ENCODE peak calls at places on chromosomes 13 and 19, in five cellular contexts. One of them, this sample, is unnamed. For H3K4me1, the result is how much of the 10 kb centered on the place peaks cover.

GRCh38 chr13:73687087-73687486 is 447.1 kb downstream of the KLF12 start:
- DNase-seq in HCT116: no peak
- DNase-seq in SK-N-SH: no peak
- DNase-seq in HepG2: no peak
- DNase-seq in stomach: no peak
- DNase-seq in this sample: no peak

GRCh38 chr19:28990522-28990921 is 222.4 kb downstream of the UQCRFS1 start:
- DNase-seq in HCT116: no peak
- DNase-seq in SK-N-SH: no peak
- DNase-seq in HepG2: no peak
- DNase-seq in stomach: no peak
- DNase-seq in this sample: no peak

GRCh38 chr19:6238643-6239281 is 41.0 kb downstream of the MLLT1 start:
- DNase-seq in HCT116: no peak
- DNase-seq in SK-N-SH: no peak
- DNase-seq in HepG2: no peak
- DNase-seq in stomach: peak
- DNase-seq in this sample: no peak

GRCh38 chr13:73945871-73946270 is 188.3 kb downstream of the KLF12 start:
- DNase-seq in HCT116: no peak
- DNase-seq in SK-N-SH: peak
- DNase-seq in HepG2: no peak
- DNase-seq in stomach: no peak
- DNase-seq in this sample: no peak

GRCh38 chr19:31301306-31301980 is 47.8 kb downstream of the TSHZ3 start:
- DNase-seq in HCT116: no peak
- DNase-seq in SK-N-SH: no peak
- DNase-seq in HepG2: no peak
- DNase-seq in stomach: no peak
- DNase-seq in this sample: no peak

GRCh38 chr19:3710265-3710812 is 2.2 kb downstream of the TJP3 start:
- DNase-seq in HCT116: peak
- DNase-seq in SK-N-SH: peak
- DNase-seq in HepG2: peak
- DNase-seq in stomach: peak
- DNase-seq in this sample: no peak

GRCh38 chr13:45055198-45055901 is 65.0 kb upstream of the GTF2F2 start:
- DNase-seq in HCT116: peak
- DNase-seq in SK-N-SH: no peak
- DNase-seq in HepG2: no peak
- DNase-seq in stomach: no peak
- DNase-seq in this sample: peak

GRCh38 chr13:36251528-36251927 is 37.2 kb upstream of the SOHLH2 start:
- DNase-seq in HCT116: no peak
- DNase-seq in SK-N-SH: no peak
- DNase-seq in HepG2: no peak
- DNase-seq in stomach: no peak
- DNase-seq in this sample: no peak

GRCh38 chr13:51721485-51721884 is 82.5 kb downstream of the DHRS12 start:
- DNase-seq in HCT116: no peak
- DNase-seq in SK-N-SH: no peak
- DNase-seq in HepG2: no peak
- DNase-seq in stomach: no peak
- DNase-seq in this sample: no peak

GRCh38 chr19:40598918-40599307 is 2.3 kb upstream of the LTBP4 start:
- DNase-seq in HCT116: no peak
- DNase-seq in SK-N-SH: no peak
- DNase-seq in HepG2: no peak
- DNase-seq in stomach: no peak
- DNase-seq in this sample: no peak

GRCh38 chr19:15184776-15185175 is 16.0 kb downstream of the NOTCH3 start:
- DNase-seq in HCT116: no peak
- DNase-seq in SK-N-SH: no peak
- DNase-seq in HepG2: no peak
- DNase-seq in stomach: no peak
- DNase-seq in this sample: no peak

GRCh38 chr13:89812856-89813255 is 1534.6 kb upstream of the MIR17HG start:
- DNase-seq in HCT116: no peak
- DNase-seq in SK-N-SH: no peak
- DNase-seq in HepG2: no peak
- DNase-seq in stomach: no peak
- DNase-seq in this sample: no peak

GRCh38 chr13:43422061-43422460 is 364.7 kb downstream of the ENOX1 start:
- DNase-seq in HCT116: no peak
- DNase-seq in SK-N-SH: no peak
- DNase-seq in HepG2: no peak
- DNase-seq in stomach: no peak
- DNase-seq in this sample: no peak

GRCh38 chr19:45972944-45973525 is 630 bp downstream of the NOVA2 start:
- DNase-seq in HCT116: no peak
- DNase-seq in SK-N-SH: no peak
- DNase-seq in HepG2: no peak
- DNase-seq in stomach: no peak
- DNase-seq in this sample: no peak

GRCh38 chr13:88925954-88926353 is 1254.8 kb downstream of the SLITRK5 start:
- DNase-seq in HCT116: no peak
- DNase-seq in SK-N-SH: no peak
- DNase-seq in HepG2: no peak
- DNase-seq in stomach: no peak
- DNase-seq in this sample: no peak

GRCh38 chr13:39604736-39605135 is 1.7 kb upstream of the LHFPL6 start:
- DNase-seq in HCT116: no peak
- DNase-seq in SK-N-SH: no peak
- DNase-seq in HepG2: no peak
- DNase-seq in stomach: no peak
- DNase-seq in this sample: no peak

GRCh38 chr19:53813996-53814395 is 10.1 kb downstream of the NLRP12 start:
- DNase-seq in HCT116: no peak
- DNase-seq in SK-N-SH: no peak
- DNase-seq in HepG2: no peak
- DNase-seq in stomach: no peak
- DNase-seq in this sample: no peak

GRCh38 chr19:47813304-47813994 is 8.3 kb upstream of the CRX start:
- DNase-seq in HCT116: peak
- DNase-seq in SK-N-SH: peak
- DNase-seq in HepG2: peak
- DNase-seq in stomach: peak
- DNase-seq in this sample: no peak

GRCh38 chr13:31115616-31116015 is 46.1 kb downstream of the HSPH1 start:
- DNase-seq in HCT116: no peak
- DNase-seq in SK-N-SH: no peak
- DNase-seq in HepG2: no peak
- DNase-seq in stomach: no peak
- DNase-seq in this sample: no peak

GRCh38 chr13:31901985-31902384 is 129.6 kb upstream of the FRY start:
- DNase-seq in HCT116: no peak
- DNase-seq in SK-N-SH: no peak
- DNase-seq in HepG2: no peak
- DNase-seq in stomach: no peak
- DNase-seq in this sample: no peak

GRCh38 chr13:95317037-95317989 is 16.1 kb upstream of the ABCC4 start:
- DNase-seq in HCT116: no peak
- DNase-seq in SK-N-SH: no peak
- DNase-seq in HepG2: no peak
- DNase-seq in stomach: no peak
- DNase-seq in this sample: no peak

DNA sequence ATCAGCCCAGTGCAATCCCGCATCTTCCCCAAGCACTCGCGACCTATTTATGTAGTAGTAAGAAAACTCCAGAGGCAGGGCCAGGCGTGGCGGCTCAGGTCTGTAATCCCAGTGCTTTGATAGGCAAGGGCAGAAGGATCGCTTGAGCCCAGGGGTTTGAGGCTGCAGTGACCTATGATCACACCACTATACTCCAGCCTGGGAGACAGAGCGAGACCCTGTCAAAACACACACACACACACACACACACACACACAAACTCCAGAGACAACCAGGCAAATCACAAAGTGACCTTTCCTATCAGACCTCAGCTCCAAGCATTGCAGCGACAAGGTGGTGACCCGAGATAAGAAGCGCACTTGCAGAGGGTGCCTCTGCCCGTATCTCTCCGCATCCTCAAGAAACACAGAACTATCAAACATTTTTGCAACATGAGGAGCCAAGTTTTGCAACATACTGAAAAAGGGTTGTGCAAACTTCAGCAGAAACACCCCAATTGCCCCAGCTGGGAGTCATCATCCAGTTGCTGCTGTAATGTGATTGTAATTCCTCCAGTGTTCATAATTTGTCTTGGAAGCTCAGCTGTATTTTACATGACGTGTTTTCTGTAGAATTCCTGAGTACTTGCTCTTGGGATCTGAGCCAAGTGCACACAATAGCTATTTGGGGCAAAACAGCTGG is 8.7 kb upstream of the KLF2 start:
- DNase-seq in HCT116: no peak
- DNase-seq in SK-N-SH: no peak
- DNase-seq in HepG2: no peak
- DNase-seq in stomach: no peak
- DNase-seq in this sample: no peak
- TF ChIP-seq POLR2AphosphoS5 in HCT116: no peak
- TF ChIP-seq POLR2AphosphoS5 in SK-N-SH: peak
- TF ChIP-seq POLR2AphosphoS5 in HepG2: no peak
- TF ChIP-seq POLR2AphosphoS5 in stomach: peak
- TF ChIP-seq POLR2AphosphoS5 in this sample: no peak

GRCh38 chr19:1855828-1856255 is 7.5 kb downstream of the KLF16 start:
- DNase-seq in HCT116: no peak
- DNase-seq in SK-N-SH: no peak
- DNase-seq in HepG2: no peak
- DNase-seq in stomach: no peak
- DNase-seq in this sample: no peak

GRCh38 chr19:1858412-1859081 is 4.8 kb downstream of the KLF16 start:
- DNase-seq in HCT116: no peak
- DNase-seq in SK-N-SH: no peak
- DNase-seq in HepG2: no peak
- DNase-seq in stomach: no peak
- DNase-seq in this sample: no peak

GRCh38 chr19:1857648-1858326 is 5.6 kb downstream of the KLF16 start:
- DNase-seq in HCT116: no peak
- DNase-seq in SK-N-SH: no peak
- DNase-seq in HepG2: no peak
- DNase-seq in stomach: no peak
- DNase-seq in this sample: no peak

GRCh38 chr19:1856345-1856697 is 7.1 kb downstream of the KLF16 start:
- DNase-seq in HCT116: no peak
- DNase-seq in SK-N-SH: no peak
- DNase-seq in HepG2: no peak
- DNase-seq in stomach: no peak
- DNase-seq in this sample: no peak

GRCh38 chr19:1856698-1857603 is 6.4 kb downstream of the KLF16 start:
- DNase-seq in HCT116: no peak
- DNase-seq in SK-N-SH: peak
- DNase-seq in HepG2: peak
- DNase-seq in stomach: peak
- DNase-seq in this sample: no peak
- H3K4me1 ChIP-seq in HCT116: half or more
- H3K4me1 ChIP-seq in SK-N-SH: under half
- H3K4me1 ChIP-seq in HepG2: half or more
- H3K4me1 ChIP-seq in stomach: half or more
- H3K4me1 ChIP-seq in this sample: under half

GRCh38 chr19:43779147-43779819 is 1.5 kb downstream of the KCNN4 start:
- DNase-seq in HCT116: no peak
- DNase-seq in SK-N-SH: no peak
- DNase-seq in HepG2: no peak
- DNase-seq in stomach: peak
- DNase-seq in this sample: no peak

GRCh38 chr19:43781630-43782310 is 997 bp upstream of the KCNN4 start:
- DNase-seq in HCT116: no peak
- DNase-seq in SK-N-SH: no peak
- DNase-seq in HepG2: no peak
- DNase-seq in stomach: no peak
- DNase-seq in this sample: no peak

GRCh38 chr19:43782311-43782660 is 1.5 kb upstream of the KCNN4 start:
- DNase-seq in HCT116: no peak
- DNase-seq in SK-N-SH: no peak
- DNase-seq in HepG2: no peak
- DNase-seq in stomach: no peak
- DNase-seq in this sample: no peak

GRCh38 chr19:43779820-43780219 is 953 bp downstream of the KCNN4 start:
- DNase-seq in HCT116: no peak
- DNase-seq in SK-N-SH: no peak
- DNase-seq in HepG2: no peak
- DNase-seq in stomach: no peak
- DNase-seq in this sample: no peak

DNA sequence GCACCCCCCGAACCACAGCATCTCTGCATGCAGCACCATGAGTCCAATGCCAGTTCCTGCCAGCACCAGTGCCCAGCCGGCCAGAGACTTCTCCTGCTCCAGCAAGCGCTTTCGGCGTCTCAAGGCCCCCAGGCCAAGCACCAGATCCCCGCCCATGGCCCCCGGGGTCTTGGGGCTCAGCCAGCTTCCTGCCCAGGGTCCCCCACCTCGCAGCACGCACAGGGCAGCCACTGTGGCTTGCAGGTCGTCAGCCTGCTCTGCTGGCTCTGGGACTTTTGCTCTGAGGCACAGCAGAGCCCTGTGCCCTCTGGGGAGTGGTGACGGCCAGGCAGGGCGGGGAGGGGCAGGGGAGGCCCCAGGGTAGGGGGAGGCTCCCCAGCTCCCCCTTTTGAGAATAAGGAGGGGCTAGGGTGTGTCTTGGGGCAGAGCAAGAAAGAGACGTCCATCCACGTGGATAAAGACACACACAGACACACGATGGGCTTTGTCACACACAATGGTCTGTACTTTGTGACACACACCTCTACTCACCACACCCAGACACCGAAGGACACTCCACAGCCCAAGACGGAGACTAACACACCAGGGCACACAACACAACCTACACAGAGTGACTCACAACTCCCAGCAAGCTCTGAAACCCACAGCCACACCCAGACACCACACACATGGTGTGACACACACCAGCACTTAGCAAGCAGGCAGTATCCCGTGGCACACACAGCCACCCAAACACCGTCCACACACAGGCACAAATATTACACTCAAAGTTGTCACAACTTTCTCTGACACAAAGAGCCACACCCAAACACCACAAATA is at the start of gene KCNN4:
- DNase-seq in HCT116: peak
- DNase-seq in SK-N-SH: no peak
- DNase-seq in HepG2: no peak
- DNase-seq in stomach: peak
- DNase-seq in this sample: no peak
- H3K27ac ChIP-seq in HCT116: peak
- H3K27ac ChIP-seq in SK-N-SH: no peak
- H3K27ac ChIP-seq in HepG2: no peak
- H3K27ac ChIP-seq in stomach: peak
- H3K27ac ChIP-seq in this sample: peak

GRCh38 chr13:75410207-75410606 is 71.8 kb downstream of the TBC1D4 start:
- DNase-seq in HCT116: no peak
- DNase-seq in SK-N-SH: no peak
- DNase-seq in HepG2: no peak
- DNase-seq in stomach: no peak
- DNase-seq in this sample: no peak

GRCh38 chr13:75405976-75406703 is 75.8 kb downstream of the TBC1D4 start:
- DNase-seq in HCT116: no peak
- DNase-seq in SK-N-SH: no peak
- DNase-seq in HepG2: no peak
- DNase-seq in stomach: no peak
- DNase-seq in this sample: no peak

GRCh38 chr13:75407998-75408397 is 74.0 kb downstream of the TBC1D4 start:
- DNase-seq in HCT116: no peak
- DNase-seq in SK-N-SH: no peak
- DNase-seq in HepG2: no peak
- DNase-seq in stomach: no peak
- DNase-seq in this sample: no peak

GRCh38 chr13:75404721-75405120 is 77.2 kb downstream of the TBC1D4 start:
- DNase-seq in HCT116: no peak
- DNase-seq in SK-N-SH: no peak
- DNase-seq in HepG2: no peak
- DNase-seq in stomach: no peak
- DNase-seq in this sample: no peak

GRCh38 chr13:75407473-75407872 is 74.5 kb downstream of the TBC1D4 start:
- DNase-seq in HCT116: no peak
- DNase-seq in SK-N-SH: no peak
- DNase-seq in HepG2: no peak
- DNase-seq in stomach: no peak
- DNase-seq in this sample: no peak
- TF ChIP-seq POLR2AphosphoS5 in HCT116: no peak
- TF ChIP-seq POLR2AphosphoS5 in SK-N-SH: no peak
- TF ChIP-seq POLR2AphosphoS5 in HepG2: no peak
- TF ChIP-seq POLR2AphosphoS5 in stomach: no peak
- TF ChIP-seq POLR2AphosphoS5 in this sample: no peak